ENCODE peak calls at places on chromosomes 11 and 22, in five cellular contexts. One of them, this sample, is unnamed.

GRCh38 chr22:41880653-41881052 is 34.2 kb downstream of the SHISA8 start:
- DNase-seq in H1: no peak
- DNase-seq in mesenchymal stem cell: no peak
- DNase-seq in H9: no peak
- DNase-seq in trophoblast cell: no peak
- DNase-seq in this sample: no peak

GRCh38 chr11:24870048-24870447 is 373.2 kb downstream of the LUZP2 start:
- DNase-seq in H1: no peak
- DNase-seq in mesenchymal stem cell: no peak
- DNase-seq in H9: no peak
- DNase-seq in trophoblast cell: no peak
- DNase-seq in this sample: no peak

GRCh38 chr11:107785401-107785800 is 73.2 kb downstream of the SLC35F2 start:
- DNase-seq in H1: no peak
- DNase-seq in mesenchymal stem cell: peak
- DNase-seq in H9: no peak
- DNase-seq in trophoblast cell: peak
- DNase-seq in this sample: no peak

GRCh38 chr11:46912526-46913150 is 5.7 kb downstream of the LRP4 start:
- DNase-seq in H1: peak
- DNase-seq in mesenchymal stem cell: peak
- DNase-seq in H9: peak
- DNase-seq in trophoblast cell: no peak
- DNase-seq in this sample: peak

GRCh38 chr11:112297248-112297866 is 36.7 kb upstream of the PLET1 start:
- DNase-seq in H1: no peak
- DNase-seq in mesenchymal stem cell: no peak
- DNase-seq in H9: no peak
- DNase-seq in trophoblast cell: no peak
- DNase-seq in this sample: no peak

GRCh38 chr11:61083601-61084147 is 18.6 kb upstream of the CD5 start:
- DNase-seq in H1: no peak
- DNase-seq in mesenchymal stem cell: no peak
- DNase-seq in H9: no peak
- DNase-seq in trophoblast cell: peak
- DNase-seq in this sample: no peak

GRCh38 chr11:14386895-14387480 is 28.0 kb upstream of the RRAS2 start:
- DNase-seq in H1: peak
- DNase-seq in mesenchymal stem cell: peak
- DNase-seq in H9: peak
- DNase-seq in trophoblast cell: peak
- DNase-seq in this sample: peak

GRCh38 chr22:23070418-23071162 is at the start of gene GNAZ:
- DNase-seq in H1: no peak
- DNase-seq in mesenchymal stem cell: no peak
- DNase-seq in H9: peak
- DNase-seq in trophoblast cell: peak
- DNase-seq in this sample: peak

GRCh38 chr11:58058276-58059010 is 27.7 kb downstream of the OR6Q1 start:
- DNase-seq in H1: no peak
- DNase-seq in mesenchymal stem cell: no peak
- DNase-seq in H9: no peak
- DNase-seq in trophoblast cell: no peak
- DNase-seq in this sample: no peak

GRCh38 chr22:20060700-20061480 is 19.2 kb upstream of the DGCR8 start:
- DNase-seq in H1: no peak
- DNase-seq in mesenchymal stem cell: no peak
- DNase-seq in H9: no peak
- DNase-seq in trophoblast cell: no peak
- DNase-seq in this sample: no peak

DNA sequence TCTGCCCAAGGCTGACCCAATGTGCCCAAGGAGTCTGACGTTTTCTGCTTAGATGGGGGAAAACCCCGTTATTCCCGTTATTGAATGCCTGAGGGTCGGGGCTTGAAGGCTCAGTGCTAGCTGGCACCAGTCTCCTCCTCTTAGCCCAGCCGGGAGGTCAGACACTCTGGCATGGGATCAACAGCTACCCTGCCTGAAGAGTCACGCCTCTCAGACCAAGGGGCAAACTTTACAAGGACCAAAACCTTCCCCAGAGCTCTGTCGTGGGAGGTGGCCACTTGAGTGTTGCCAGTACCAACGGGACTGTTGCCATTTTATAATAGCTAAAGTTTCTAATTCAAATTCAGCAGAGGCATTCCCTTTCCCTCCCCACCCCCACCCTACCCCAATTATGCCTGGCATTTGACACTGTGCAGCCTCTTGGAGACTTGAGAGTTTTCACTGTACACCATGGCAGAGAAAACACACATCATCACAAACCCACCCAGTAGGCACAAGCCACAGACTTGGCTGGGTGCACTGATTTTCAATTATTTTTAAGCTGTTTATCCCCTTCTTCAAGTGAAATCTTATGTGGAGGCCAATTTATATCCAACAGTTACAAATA is 137.4 kb upstream of the SYT13 start:
- DNase-seq in H1: no peak
- DNase-seq in mesenchymal stem cell: no peak
- DNase-seq in H9: no peak
- DNase-seq in trophoblast cell: no peak
- DNase-seq in this sample: no peak
- H3K4me2 ChIP-seq in H1: no peak
- H3K4me2 ChIP-seq in mesenchymal stem cell: no peak
- H3K4me2 ChIP-seq in H9: no peak
- H3K4me2 ChIP-seq in trophoblast cell: no peak
- H3K4me2 ChIP-seq in this sample: no peak

GRCh38 chr11:3341298-3341697 is 37.6 kb downstream of the ZNF195 start:
- DNase-seq in H1: peak
- DNase-seq in mesenchymal stem cell: no peak
- DNase-seq in H9: peak
- DNase-seq in trophoblast cell: peak
- DNase-seq in this sample: peak
- H2AFZ ChIP-seq in H1: no peak
- H2AFZ ChIP-seq in mesenchymal stem cell: no peak
- H2AFZ ChIP-seq in H9: peak
- H2AFZ ChIP-seq in trophoblast cell: no peak
- H2AFZ ChIP-seq in this sample: no peak

DNA sequence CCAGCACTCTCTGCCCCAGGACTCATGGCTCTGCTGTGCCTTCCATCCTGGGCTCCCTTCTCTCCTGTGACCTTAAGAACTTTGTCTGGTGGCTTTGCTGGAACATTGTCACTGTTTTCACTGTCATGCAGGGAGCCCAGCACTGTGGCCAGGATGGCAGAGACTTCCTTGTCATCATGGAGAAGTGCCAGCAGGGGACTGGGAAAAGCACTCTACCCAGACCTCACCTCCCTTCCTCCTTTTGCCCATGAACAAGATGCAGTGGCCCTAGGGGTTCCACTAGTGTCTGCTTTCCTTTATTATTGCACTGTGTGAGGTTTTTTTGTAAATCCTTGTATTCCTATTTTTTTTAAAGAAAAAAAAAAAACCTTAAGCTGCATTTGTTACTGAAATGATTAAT is 2.9 kb upstream of the TTC36 start:
- DNase-seq in H1: no peak
- DNase-seq in mesenchymal stem cell: no peak
- DNase-seq in H9: no peak
- DNase-seq in trophoblast cell: no peak
- DNase-seq in this sample: no peak
- H2BK12ac ChIP-seq in H1: no peak
- H2BK12ac ChIP-seq in mesenchymal stem cell: no peak
- H2BK12ac ChIP-seq in H9: no peak
- H2BK12ac ChIP-seq in trophoblast cell: no peak
- H2BK12ac ChIP-seq in this sample: no peak

GRCh38 chr11:119356349-119357031 is 10.0 kb upstream of the MFRP start:
- DNase-seq in H1: no peak
- DNase-seq in mesenchymal stem cell: peak
- DNase-seq in H9: peak
- DNase-seq in trophoblast cell: peak
- DNase-seq in this sample: peak
- H3K4me2 ChIP-seq in H1: peak
- H3K4me2 ChIP-seq in mesenchymal stem cell: peak
- H3K4me2 ChIP-seq in H9: peak
- H3K4me2 ChIP-seq in trophoblast cell: peak
- H3K4me2 ChIP-seq in this sample: peak

GRCh38 chr22:45882881-45883810 is 93.8 kb downstream of the WNT7B start:
- DNase-seq in H1: no peak
- DNase-seq in mesenchymal stem cell: no peak
- DNase-seq in H9: peak
- DNase-seq in trophoblast cell: no peak
- DNase-seq in this sample: no peak
- H2AFZ ChIP-seq in H1: no peak
- H2AFZ ChIP-seq in mesenchymal stem cell: no peak
- H2AFZ ChIP-seq in H9: no peak
- H2AFZ ChIP-seq in trophoblast cell: no peak
- H2AFZ ChIP-seq in this sample: no peak

GRCh38 chr11:104609297-104609696 is 289.0 kb downstream of the CASP12 start:
- DNase-seq in H1: peak
- DNase-seq in mesenchymal stem cell: peak
- DNase-seq in H9: peak
- DNase-seq in trophoblast cell: peak
- DNase-seq in this sample: peak
- H2BK12ac ChIP-seq in H1: no peak
- H2BK12ac ChIP-seq in mesenchymal stem cell: no peak
- H2BK12ac ChIP-seq in H9: no peak
- H2BK12ac ChIP-seq in trophoblast cell: no peak
- H2BK12ac ChIP-seq in this sample: no peak